ENCODE peak calls at places on chromosomes 11 and 22, in ten cellular contexts. T is PC-3, J is neural progenitor cell, Z is fibroblast of lung, B is OCI-LY7, A is GM23338, Q is IMR-90, C is neuronal stem cell, V is HCT116, S is GM12878. K is an unnamed sample.

GRCh38 chr11:112881461-112881860 is 79.8 kb upstream of the NCAM1 start:
- DNase-seq in T (no peak), J (peak; percentile 79), Z (peak; percentile 74), B (no peak), A (peak; percentile 88), Q (no peak), C (peak; percentile 78), V (no peak), S (no peak), K (peak; percentile 42)

GRCh38 chr22:40232624-40233023 is 54.9 kb downstream of the TNRC6B start:
- DNase-seq in T (no peak), J (no peak), Z (no peak), B (no peak), A (no peak), Q (no peak), C (no peak), V (no peak), S (no peak), K (no peak)

GRCh38 chr11:561148-562003 is 606 bp downstream of the RASSF7 start:
- DNase-seq in T (peak; percentile 66), J (no peak), Z (peak; percentile 23), B (no peak), A (peak; percentile 50), Q (no peak), C (no peak), V (no peak), S (no peak), K (peak; percentile 53)

GRCh38 chr11:70628881-70629844 is 230.8 kb downstream of the CTTN start:
- DNase-seq in T (no peak), J (no peak), Z (no peak), B (no peak), A (peak; percentile 49), Q (no peak), C (no peak), V (no peak), S (no peak), K (no peak)

GRCh38 chr11:19187880-19188279 is 13.9 kb downstream of the CSRP3 start:
- DNase-seq in T (peak; percentile 11), J (peak; percentile 68), Z (peak; percentile 19), B (no peak), A (no peak), Q (no peak), C (peak; percentile 18), V (no peak), S (no peak), K (no peak)

GRCh38 chr11:57940044-57940781 is 83.5 kb upstream of the OR9Q1 start:
- DNase-seq in T (no peak), J (no peak), Z (no peak), B (no peak), A (no peak), Q (no peak), C (no peak), V (no peak), S (no peak), K (peak; percentile 39)

GRCh38 chr11:121591405-121592033 is 138.8 kb upstream of the SORL1-AS1 start:
- DNase-seq in T (peak; percentile 95), J (peak; percentile 84), Z (peak; percentile 60), B (peak; percentile 87), A (peak; percentile 89), Q (peak; percentile 80), C (peak; percentile 75), V (peak; percentile 64), S (peak; percentile 82), K (peak; percentile 84)

GRCh38 chr11:78218707-78219492 is 30.2 kb downstream of the USP35 start:
- DNase-seq in T (no peak), J (no peak), Z (no peak), B (no peak), A (no peak), Q (no peak), C (no peak), V (no peak), S (no peak), K (no peak)

GRCh38 chr11:44066732-44067131 is 662 bp downstream of the ACCS start:
- DNase-seq in T (peak; percentile 89), J (no peak), Z (peak; percentile 72), B (no peak), A (no peak), Q (peak; percentile 69), C (no peak), V (peak; percentile 31), S (no peak), K (peak; percentile 88)

GRCh38 chr11:3942160-3942955 is 86.9 kb downstream of the STIM1 start:
- DNase-seq in T (no peak), J (no peak), Z (no peak), B (peak; percentile 42), A (no peak), Q (no peak), C (no peak), V (no peak), S (no peak), K (no peak)

GRCh38 chr22:33894515-33894914 is 25.8 kb downstream of the LARGE1 start:
- DNase-seq in T (no peak), J (no peak), Z (no peak), B (no peak), A (no peak), Q (no peak), C (no peak), V (no peak), S (no peak), K (no peak)

GRCh38 chr11:45457649-45458048 is 171.5 kb upstream of the SYT13 start:
- DNase-seq in T (no peak), J (no peak), Z (peak; percentile 59), B (no peak), A (no peak), Q (peak; percentile 79), C (no peak), V (no peak), S (no peak), K (peak; percentile 82)

DNA sequence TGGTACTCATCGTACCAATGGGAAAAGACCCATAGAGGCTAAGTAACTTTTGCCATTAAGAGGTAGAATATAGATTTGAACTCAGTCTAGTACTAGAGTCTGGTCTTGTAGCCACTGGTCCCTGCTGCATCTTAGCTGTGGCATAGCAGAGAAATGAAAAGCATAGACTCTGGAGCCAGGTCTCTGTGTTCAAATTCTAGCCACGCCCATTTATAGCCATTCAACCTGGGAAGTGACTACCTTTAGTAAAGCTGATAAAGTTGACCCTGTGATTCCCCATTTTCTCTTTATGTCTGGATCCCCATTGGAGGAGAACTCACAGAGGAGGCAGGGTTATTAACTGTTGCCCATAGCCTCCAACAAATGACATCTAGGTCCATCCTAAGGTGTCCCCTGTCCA is 113.6 kb downstream of the ME3 start:
- DNase-seq in T (no peak), J (no peak), Z (no peak), B (no peak), A (no peak), Q (no peak), C (no peak), V (no peak), S (no peak), K (no peak)
- H3K27ac ChIP-seq in T (no peak overlapping the region), J (no peak overlapping the region), Z (no peak overlapping the region), B (no peak overlapping the region), A (no peak overlapping the region), Q (no peak overlapping the region), C (no peak overlapping the region), V (no peak overlapping the region), S (no peak overlapping the region), K (peak overlapping the region; percentile 50)

GRCh38 chr11:105937738-105938137 is 84.3 kb downstream of the MSANTD4 start:
- DNase-seq in T (no peak), J (no peak), Z (peak; percentile 58), B (no peak), A (peak; percentile 44), Q (peak; percentile 46), C (no peak), V (peak; percentile 31), S (no peak), K (peak; percentile 2)

GRCh38 chr11:105937331-105937730 is 84.7 kb downstream of the MSANTD4 start:
- DNase-seq in T (peak; percentile 86), J (no peak), Z (peak; percentile 76), B (no peak), A (no peak), Q (peak; percentile 67), C (no peak), V (peak; percentile 23), S (no peak), K (peak; percentile 14)

GRCh38 chr11:105933666-105934065 is 88.4 kb downstream of the MSANTD4 start:
- DNase-seq in T (no peak), J (no peak), Z (no peak), B (no peak), A (no peak), Q (no peak), C (no peak), V (no peak), S (no peak), K (no peak)

DNA sequence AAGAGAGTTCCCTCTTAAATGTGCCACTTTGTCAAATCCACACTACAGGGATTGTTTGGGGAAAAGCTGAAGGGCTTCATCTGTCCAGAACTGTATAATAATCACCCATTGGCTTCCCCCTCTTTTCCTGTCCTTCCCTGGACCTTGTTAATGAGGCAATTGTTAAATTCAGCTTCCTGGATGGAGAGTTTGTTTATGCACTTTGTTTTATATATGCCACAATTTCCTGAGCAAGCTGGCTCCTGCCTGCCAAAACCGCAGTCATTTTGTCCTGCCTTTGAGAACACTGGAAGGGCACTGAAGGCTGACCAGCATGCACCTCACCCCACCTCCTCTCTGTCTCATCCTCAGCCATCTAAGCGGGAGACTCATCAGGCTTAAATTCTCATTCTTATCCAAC is 86.2 kb downstream of the MSANTD4 start:
- DNase-seq in T (peak; percentile 88), J (peak; percentile 5), Z (peak; percentile 69), B (no peak), A (peak; percentile 21), Q (peak; percentile 18), C (no peak), V (peak; percentile 21), S (no peak), K (no peak)
- H2AFZ ChIP-seq in T (no peak overlapping the region), J (no peak overlapping the region), Z (no peak overlapping the region), B (no peak overlapping the region), A (no peak overlapping the region), Q (no peak overlapping the region), C (peak overlapping the region; percentile 67), V (peak overlapping the region; percentile 3), S (no peak overlapping the region), K (no peak overlapping the region)

DNA sequence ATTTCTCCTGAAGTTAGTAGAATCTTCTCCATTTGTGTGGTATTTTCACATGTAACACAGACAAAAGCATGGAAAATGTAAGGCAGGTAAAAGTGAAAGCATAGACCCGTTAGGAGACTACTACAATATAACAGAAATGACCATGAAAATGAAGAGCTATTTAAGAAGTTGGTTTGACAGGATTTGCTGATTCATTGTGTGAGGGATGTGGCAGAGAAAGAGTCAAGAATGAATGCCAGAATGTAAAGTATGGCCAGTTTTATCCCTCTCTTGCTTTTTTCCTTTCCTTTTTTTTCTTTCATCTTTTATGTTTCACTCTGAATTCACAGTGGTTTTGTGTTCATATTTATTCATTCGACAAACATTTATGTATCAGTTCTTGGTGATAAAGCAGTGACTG is 115.9 kb downstream of the ARFGAP2 start:
- DNase-seq in T (peak; percentile 4), J (no peak), Z (peak; percentile 64), B (no peak), A (peak; percentile 34), Q (peak; percentile 48), C (no peak), V (no peak), S (no peak), K (peak; percentile 37)
- H3K27ac ChIP-seq in T (no peak overlapping the region), J (no peak overlapping the region), Z (no peak overlapping the region), B (no peak overlapping the region), A (peak overlapping the region; percentile 52), Q (no peak overlapping the region), C (no peak overlapping the region), V (no peak overlapping the region), S (no peak overlapping the region), K (no peak overlapping the region)

DNA sequence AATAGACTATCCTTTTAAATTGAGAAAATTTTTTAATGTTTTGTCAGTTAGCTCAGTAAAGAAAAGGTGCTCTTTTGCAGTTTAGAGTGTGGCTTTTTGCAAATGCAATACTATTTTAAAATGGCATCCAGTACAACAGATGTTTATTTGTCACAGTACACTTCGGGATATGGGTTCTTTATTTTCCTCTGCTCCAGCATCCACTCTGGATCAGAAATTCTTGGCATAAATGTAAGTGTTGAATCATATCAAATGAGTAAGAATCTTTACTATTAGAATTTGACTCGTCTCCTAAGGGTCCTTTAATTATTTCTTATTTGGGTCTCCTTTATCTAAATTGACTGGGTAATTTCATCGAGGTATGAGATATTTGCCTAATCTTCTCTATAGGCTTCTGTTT is 132.9 kb downstream of the CASP12 start:
- DNase-seq in T (peak; percentile 33), J (no peak), Z (no peak), B (no peak), A (no peak), Q (peak; percentile 22), C (no peak), V (no peak), S (no peak), K (peak; percentile 2)
- H2AFZ ChIP-seq in T (no peak overlapping the region), J (no peak overlapping the region), Z (no peak overlapping the region), B (no peak overlapping the region), A (no peak overlapping the region), Q (no peak overlapping the region), C (no peak overlapping the region), V (no peak overlapping the region), S (no peak overlapping the region), K (no peak overlapping the region)

K was measured in GM23248.